ENCODE peak calls at places on chromosomes 2 and 18, in nine cellular contexts. D, Z, J, E, K, A, U, L and N are unnamed samples.
A peak's percentile ranks its signal among the peaks of the same experiment; 100 is the strongest.

GRCh38 chr18:75500510-75500909 is 73.0 kb upstream of the SMIM21 start:
- DNase-seq in E (no peak), U (no peak), D (no peak), K (no peak), A (no peak), L (peak; percentile 43), J (no peak), Z (no peak), N (no peak)

GRCh38 chr2:104468846-104469245 is 385.1 kb upstream of the POU3F3 start:
- DNase-seq in U (no peak), L (no peak), K (no peak), D (no peak), Z (no peak), A (no peak), E (no peak), J (no peak), N (no peak)

GRCh38 chr18:45221363-45221762 is 393.9 kb upstream of the SLC14A2 start:
- DNase-seq in K (no peak), Z (no peak), U (no peak), L (peak; percentile 74), E (no peak), A (no peak), D (no peak), J (no peak), N (no peak)

GRCh38 chr2:229875549-229875948 is 46.3 kb downstream of the TRIP12 start:
- DNase-seq in J (no peak), D (no peak), Z (no peak), L (no peak), E (no peak), K (no peak), A (no peak), U (no peak), N (no peak)

GRCh38 chr2:157751462-157752058 is 122.9 kb upstream of the ACVR1C start:
- DNase-seq in D (no peak), L (peak; percentile 77), E (no peak), A (no peak), Z (no peak), U (no peak), K (no peak), J (peak; percentile 65), N (no peak)

GRCh38 chr18:62526098-62527025 is 3.5 kb downstream of the ZCCHC2 start:
- DNase-seq in J (peak; percentile 81), K (peak; percentile 57), A (peak; percentile 41), E (peak; percentile 87), U (no peak), L (peak; percentile 76), Z (peak; percentile 70), D (no peak), N (no peak)

GRCh38 chr2:11710210-11710609 is 36.2 kb upstream of the LPIN1 start:
- DNase-seq in L (peak; percentile 95), Z (no peak), D (no peak), J (no peak), E (no peak), U (no peak), A (peak; percentile 7), K (no peak), N (no peak)

GRCh38 chr2:229641676-229642075 is 72.7 kb downstream of the DNER start:
- DNase-seq in U (no peak), D (no peak), L (no peak), A (no peak), K (no peak), J (no peak), Z (no peak), E (no peak), N (no peak)

GRCh38 chr2:173126819-173127218 is 51.2 kb downstream of the MAP3K20 start:
- DNase-seq in K (no peak), J (no peak), Z (no peak), U (no peak), E (no peak), L (peak; percentile 80), A (no peak), D (no peak), N (no peak)

GRCh38 chr18:12015697-12016062 is 34.4 kb downstream of the IMPA2 start:
- DNase-seq in A (no peak), Z (no peak), D (no peak), J (no peak), U (no peak), K (no peak), L (peak; percentile 49), E (no peak), N (peak; percentile 40)

GRCh38 chr2:26610504-26611335 is 30.4 kb downstream of the CIB4 start:
- DNase-seq in U (no peak), A (no peak), J (no peak), K (no peak), D (no peak), L (no peak), E (no peak), Z (no peak), N (no peak)

GRCh38 chr2:149562304-149562703 is 25.3 kb downstream of the MMADHC start:
- DNase-seq in E (peak; percentile 66), J (no peak), U (no peak), A (no peak), D (no peak), Z (no peak), K (no peak), L (peak; percentile 29), N (no peak)

GRCh38 chr2:74719066-74719465 is 65.0 kb downstream of the SEMA4F start:
- DNase-seq in L (no peak), Z (no peak), U (no peak), E (no peak), J (no peak), A (no peak), K (no peak), D (no peak), N (no peak)

GRCh38 chr2:193496786-193497185 is 1302.1 kb upstream of the TMEFF2 start:
- DNase-seq in J (no peak), L (no peak), D (no peak), K (no peak), U (no peak), E (no peak), Z (no peak), A (no peak), N (no peak)

GRCh38 chr2:120842456-120843439 is 107.1 kb downstream of the GLI2 start:
- DNase-seq in D (no peak), A (no peak), U (no peak), L (peak; percentile 52), Z (no peak), K (no peak), J (no peak), E (no peak), N (no peak)

GRCh38 chr2:12048551-12048950 is 302.1 kb downstream of the LPIN1 start:
- DNase-seq in Z (no peak), K (no peak), J (peak; percentile 23), D (no peak), U (no peak), E (no peak), L (no peak), A (no peak), N (no peak)

GRCh38 chr18:75104483-75104882 is 104.5 kb downstream of the PTGR3 start:
- DNase-seq in E (no peak), L (no peak), Z (no peak), U (no peak), A (no peak), D (no peak), K (no peak), J (no peak), N (no peak)

GRCh38 chr2:98405301-98405700 is 39.4 kb upstream of the INPP4A start:
- DNase-seq in L (no peak), E (no peak), J (no peak), K (no peak), D (no peak), Z (no peak), A (no peak), U (no peak), N (no peak)

GRCh38 chr18:4352746-4353522 is 102.2 kb downstream of the DLGAP1 start:
- DNase-seq in A (no peak), D (no peak), J (no peak), Z (no peak), K (no peak), U (no peak), E (no peak), L (no peak), N (no peak)

GRCh38 chr2:65329551-65329950 is 101.9 kb downstream of the ACTR2 start:
- DNase-seq in U (no peak), J (no peak), L (no peak), D (no peak), Z (no peak), E (no peak), A (no peak), K (no peak), N (no peak)

GRCh38 chr2:224185023-224185601 is 146.0 kb upstream of the SERPINE2 start:
- DNase-seq in Z (no peak), U (no peak), E (no peak), L (no peak), J (no peak), D (no peak), K (no peak), A (no peak), N (no peak)

GRCh38 chr2:137199751-137200150 is 434.4 kb downstream of the THSD7B start:
- DNase-seq in D (no peak), J (no peak), U (no peak), Z (no peak), L (no peak), E (no peak), K (no peak), A (no peak), N (no peak)

GRCh38 chr18:3350566-3351527 is 88.9 kb downstream of the MYL12B start:
- DNase-seq in U (no peak), A (no peak), E (peak; percentile 65), L (peak; percentile 69), Z (no peak), K (no peak), D (no peak), J (no peak), N (no peak)

GRCh38 chr2:148658807-148659722 is 14.5 kb downstream of the EPC2 start:
- DNase-seq in J (peak; percentile 23), A (no peak), Z (no peak), E (peak; percentile 34), K (peak; percentile 8), U (no peak), D (peak; percentile 18), L (peak; percentile 55), N (no peak)

GRCh38 chr18:832085-832681 is 20.1 kb upstream of the YES1 start:
- DNase-seq in A (no peak), K (no peak), D (no peak), L (no peak), E (peak; percentile 71), J (peak; percentile 49), Z (no peak), U (no peak), N (no peak)

GRCh38 chr2:46117379-46117778 is 179.8 kb upstream of the EPAS1 start:
- DNase-seq in J (no peak), U (no peak), E (peak; percentile 56), Z (no peak), A (no peak), D (no peak), K (no peak), L (peak; percentile 87), N (no peak)

GRCh38 chr2:150630587-150631235 is 143.2 kb upstream of the RND3 start:
- DNase-seq in K (no peak), J (no peak), Z (no peak), U (no peak), E (no peak), A (no peak), D (no peak), L (peak; percentile 94), N (no peak)

GRCh38 chr2:101806123-101806522 is 108.6 kb downstream of the MAP4K4 start:
- DNase-seq in U (no peak), L (peak; percentile 88), E (peak; percentile 19), K (no peak), Z (no peak), J (peak; percentile 72), D (no peak), A (peak; percentile 47), N (no peak)

GRCh38 chr2:88690591-88691338 is 708 bp upstream of the RPIA start:
- DNase-seq in A (no peak), J (peak; percentile 72), L (no peak), D (no peak), K (peak; percentile 9), Z (no peak), E (peak; percentile 44), U (peak; percentile 2), N (no peak)

GRCh38 chr18:47209166-47209565 is 33.0 kb upstream of the IER3IP1 start:
- DNase-seq in U (no peak), A (no peak), E (no peak), Z (no peak), D (no peak), J (no peak), L (peak; percentile 2), K (no peak), N (no peak)